ENCODE peak calls at places on chromosomes 3 and 15, in seven cellular contexts. G is amniotic stem cell; N is memory B cell; Q is stimulated activated naive CD4-positive, alpha-beta T cell; A is stimulated activated CD8-positive, alpha-beta memory T cell treated with anti-CD3 and anti-CD28 coated beads, Interleukin-4, amount 100 ng/mL, for 24 hours; W is aorta; F is fibroblast of pulmonary artery. Z is an unnamed sample.

GRCh38 chr3:117853923-117854322 is 1144.3 kb downstream of the TUSC7 start:
- DNase-seq in A (no peak), Q (no peak), G (no peak), W (no peak), N (no peak), F (peak), Z (no peak)

GRCh38 chr15:89441295-89441762 is 55.1 kb downstream of the RHCG start:
- DNase-seq in Q (no peak), F (no peak), A (no peak), W (no peak), N (peak), G (no peak), Z (no peak)

GRCh38 chr3:76438971-76439370 is 600.9 kb upstream of the ROBO2 start:
- DNase-seq in Q (no peak), F (peak), G (no peak), N (no peak), A (no peak), W (no peak), Z (no peak)

GRCh38 chr3:55320928-55321327 is 166.2 kb downstream of the WNT5A start:
- DNase-seq in W (no peak), A (no peak), N (no peak), F (no peak), G (no peak), Q (no peak), Z (no peak)

GRCh38 chr3:155190686-155191085 is 102.8 kb downstream of the STRIT1 start:
- DNase-seq in N (no peak), F (no peak), W (no peak), G (no peak), A (no peak), Q (no peak), Z (no peak)

GRCh38 chr15:71275098-71275497 is 159.8 kb downstream of the THSD4 start:
- DNase-seq in Q (no peak), N (no peak), G (peak), W (no peak), F (peak), A (no peak), Z (no peak)

GRCh38 chr15:93948728-93949127 is 282.6 kb upstream of the MCTP2 start:
- DNase-seq in N (no peak), F (no peak), G (no peak), A (no peak), W (no peak), Q (no peak), Z (no peak)

GRCh38 chr3:161343986-161344385 is 27.3 kb downstream of the SPTSSB start:
- DNase-seq in Q (no peak), F (no peak), N (no peak), W (no peak), A (no peak), G (no peak), Z (no peak)

GRCh38 chr15:89111352-89111751 is 23.1 kb downstream of the ABHD2 start:
- DNase-seq in F (no peak), G (no peak), A (no peak), W (no peak), Q (no peak), N (no peak), Z (no peak)

GRCh38 chr3:66053783-66054094 is 15.0 kb upstream of the MAGI1 start:
- DNase-seq in W (no peak), A (no peak), Q (no peak), N (no peak), F (no peak), G (no peak), Z (no peak)

GRCh38 chr3:53725308-53725995 is 120.8 kb downstream of the CHDH start:
- DNase-seq in W (no peak), F (no peak), A (no peak), N (no peak), Q (no peak), G (no peak), Z (no peak)

GRCh38 chr3:52299815-52300611 is 12.4 kb downstream of the GLYCTK start:
- DNase-seq in A (no peak), F (peak), N (no peak), W (no peak), Q (no peak), G (no peak), Z (peak)

GRCh38 chr3:85228966-85229365 is 270.2 kb downstream of the CADM2 start:
- DNase-seq in G (no peak), F (no peak), W (peak), N (no peak), A (no peak), Q (no peak), Z (no peak)

GRCh38 chr15:82952156-82953081 is at the start of gene HOMER2:
- DNase-seq in N (peak), W (peak), F (no peak), G (no peak), A (no peak), Q (no peak), Z (peak)

GRCh38 chr15:90190606-90191343 is 10.4 kb upstream of the SEMA4B start:
- DNase-seq in N (peak), G (no peak), W (no peak), A (no peak), Q (no peak), F (no peak), Z (no peak)

GRCh38 chr3:30793755-30794154 is 100.7 kb downstream of the GADL1 start:
- DNase-seq in W (no peak), G (no peak), F (no peak), A (no peak), Q (no peak), N (no peak), Z (no peak)

GRCh38 chr3:196996454-196997265 is 28.0 kb upstream of the PIGZ start:
- DNase-seq in Q (no peak), A (no peak), G (no peak), W (peak), F (no peak), N (no peak), Z (no peak)

GRCh38 chr3:87771338-87772059 is 287.3 kb downstream of the CGGBP1 start:
- DNase-seq in Q (peak), F (peak), G (no peak), W (no peak), A (no peak), N (peak), Z (no peak)

GRCh38 chr15:39589815-39590644 is 9.2 kb downstream of the THBS1 start:
- DNase-seq in N (no peak), Q (no peak), F (peak), W (no peak), A (no peak), G (no peak), Z (no peak)

GRCh38 chr15:56371495-56372147 is 6.4 kb downstream of the TEX9 start:
- DNase-seq in F (no peak), Q (no peak), G (no peak), W (no peak), N (no peak), A (no peak), Z (no peak)

GRCh38 chr15:87267798-87268197 is 988.7 kb downstream of the NTRK3 start:
- DNase-seq in N (no peak), F (peak), G (no peak), A (no peak), W (no peak), Q (no peak), Z (no peak)

GRCh38 chr3:169112153-169112892 is 551.2 kb downstream of the MECOM start:
- DNase-seq in G (peak), W (no peak), F (peak), N (no peak), A (no peak), Q (no peak), Z (no peak)

GRCh38 chr15:39925112-39925830 is 5.2 kb upstream of the GPR176 start:
- DNase-seq in W (no peak), N (no peak), A (no peak), G (no peak), F (peak), Q (no peak), Z (no peak)

GRCh38 chr3:190701096-190701532 is 161.4 kb downstream of the GMNC start:
- DNase-seq in F (peak), W (no peak), A (no peak), Q (no peak), N (no peak), G (peak), Z (peak)

GRCh38 chr3:21273256-21273999 is 477.6 kb downstream of the ZNF385D start:
- DNase-seq in N (no peak), F (peak), G (no peak), Q (no peak), W (no peak), A (no peak), Z (no peak)

GRCh38 chr15:46461416-46461815 is 826.6 kb downstream of the SQOR start:
- DNase-seq in N (no peak), A (no peak), W (no peak), Q (no peak), F (peak), G (no peak), Z (no peak)

GRCh38 chr3:155763870-155764463 is 19.1 kb upstream of the PLCH1 start:
- DNase-seq in Q (no peak), F (no peak), W (no peak), G (no peak), N (no peak), A (no peak), Z (no peak)

GRCh38 chr3:174960898-174961297 is 101.8 kb downstream of the NAALADL2 start:
- DNase-seq in W (no peak), G (no peak), A (no peak), F (no peak), N (no peak), Q (no peak), Z (no peak)

GRCh38 chr15:59649603-59650002 is 7.7 kb downstream of the GTF2A2 start:
- DNase-seq in G (no peak), A (no peak), Q (no peak), F (no peak), N (no peak), W (no peak), Z (no peak)

GRCh38 chr3:30544811-30545210 is 61.6 kb upstream of the TGFBR2 start:
- DNase-seq in W (no peak), G (peak), F (peak), A (no peak), N (no peak), Q (no peak), Z (no peak)

GRCh38 chr3:173396191-173397041 is 1.1 kb upstream of the NLGN1 start:
- DNase-seq in F (peak), Q (peak), W (no peak), G (no peak), N (no peak), A (no peak), Z (no peak)

GRCh38 chr3:46849098-46849631 is 14.1 kb downstream of the MYL3 start:
- DNase-seq in G (no peak), A (no peak), Q (no peak), W (no peak), N (no peak), F (no peak), Z (no peak)

GRCh38 chr3:73563896-73564582 is 60.7 kb downstream of the PDZRN3 start:
- DNase-seq in A (no peak), N (no peak), Q (no peak), W (no peak), F (peak), G (peak), Z (no peak)

GRCh38 chr3:161630791-161631190 is 134.2 kb downstream of the OTOL1 start:
- DNase-seq in W (no peak), N (no peak), A (no peak), F (peak), Q (no peak), G (no peak), Z (no peak)

GRCh38 chr15:23384371-23384770 is 29.8 kb downstream of the GOLGA8S start:
- DNase-seq in N (no peak), A (no peak), W (no peak), F (no peak), G (no peak), Q (no peak), Z (no peak)

GRCh38 chr15:81098884-81099601 is 35.0 kb upstream of the CFAP161 start:
- DNase-seq in W (no peak), Q (no peak), F (peak), A (no peak), G (no peak), N (no peak), Z (no peak)

GRCh38 chr3:55373413-55373812 is 113.7 kb downstream of the WNT5A start:
- DNase-seq in N (no peak), G (no peak), W (no peak), A (no peak), Q (no peak), F (no peak), Z (no peak)

GRCh38 chr3:129616713-129617112 is 10.2 kb upstream of the PLXND1 start:
- DNase-seq in Q (no peak), A (no peak), G (no peak), N (no peak), W (peak), F (peak), Z (peak)

Z was measured in left lung.